ENCODE peak calls at places on chromosomes 5 and 9, in eight cellular contexts. One of them, this sample, is unnamed. For H3K4me1, the result is how much of the 10 kb centered on the place peaks cover.

GRCh38 chr9:114002986-114003740 is 74.9 kb downstream of the AMBP start:
- DNase-seq in OCI-LY7: no peak
- DNase-seq in ovary: peak
- DNase-seq in CD8-positive, alpha-beta T cell: no peak
- DNase-seq in SK-N-SH: no peak
- DNase-seq in suprapubic skin: peak
- DNase-seq in thyroid gland: no peak
- DNase-seq in CD4-positive, CD25-positive, alpha-beta regulatory T cell: no peak
- DNase-seq in this sample: no peak

GRCh38 chr9:83208065-83208850 is 145.3 kb upstream of the RASEF start:
- DNase-seq in ovary: no peak
- DNase-seq in CD4-positive, CD25-positive, alpha-beta regulatory T cell: no peak
- DNase-seq in OCI-LY7: no peak
- DNase-seq in CD8-positive, alpha-beta T cell: no peak
- DNase-seq in suprapubic skin: no peak
- DNase-seq in thyroid gland: peak
- DNase-seq in SK-N-SH: no peak
- DNase-seq in this sample: no peak

GRCh38 chr5:146662229-146662628 is 146.2 kb upstream of the GPR151 start:
- DNase-seq in ovary: no peak
- DNase-seq in suprapubic skin: no peak
- DNase-seq in CD8-positive, alpha-beta T cell: no peak
- DNase-seq in CD4-positive, CD25-positive, alpha-beta regulatory T cell: peak
- DNase-seq in SK-N-SH: no peak
- DNase-seq in thyroid gland: no peak
- DNase-seq in OCI-LY7: peak
- DNase-seq in this sample: no peak

GRCh38 chr9:38368731-38369130 is 23.8 kb upstream of the ALDH1B1 start:
- DNase-seq in SK-N-SH: no peak
- DNase-seq in thyroid gland: no peak
- DNase-seq in CD4-positive, CD25-positive, alpha-beta regulatory T cell: no peak
- DNase-seq in ovary: no peak
- DNase-seq in suprapubic skin: no peak
- DNase-seq in CD8-positive, alpha-beta T cell: no peak
- DNase-seq in OCI-LY7: no peak
- DNase-seq in this sample: no peak

GRCh38 chr9:125429476-125430160 is 168.0 kb downstream of the GAPVD1 start:
- DNase-seq in ovary: no peak
- DNase-seq in SK-N-SH: no peak
- DNase-seq in CD4-positive, CD25-positive, alpha-beta regulatory T cell: no peak
- DNase-seq in OCI-LY7: no peak
- DNase-seq in thyroid gland: no peak
- DNase-seq in CD8-positive, alpha-beta T cell: no peak
- DNase-seq in suprapubic skin: no peak
- DNase-seq in this sample: no peak

GRCh38 chr5:74124826-74125225 is 498.8 kb downstream of the ARHGEF28 start:
- DNase-seq in suprapubic skin: no peak
- DNase-seq in CD4-positive, CD25-positive, alpha-beta regulatory T cell: no peak
- DNase-seq in CD8-positive, alpha-beta T cell: no peak
- DNase-seq in ovary: no peak
- DNase-seq in thyroid gland: no peak
- DNase-seq in OCI-LY7: no peak
- DNase-seq in SK-N-SH: no peak
- DNase-seq in this sample: peak

GRCh38 chr9:71249729-71250317 is 128.4 kb upstream of the TRPM3 start:
- DNase-seq in OCI-LY7: peak
- DNase-seq in SK-N-SH: peak
- DNase-seq in suprapubic skin: no peak
- DNase-seq in CD4-positive, CD25-positive, alpha-beta regulatory T cell: no peak
- DNase-seq in CD8-positive, alpha-beta T cell: no peak
- DNase-seq in ovary: no peak
- DNase-seq in thyroid gland: no peak
- DNase-seq in this sample: peak

GRCh38 chr5:2879701-2880100 is 128.2 kb upstream of the IRX2 start:
- DNase-seq in thyroid gland: no peak
- DNase-seq in SK-N-SH: no peak
- DNase-seq in OCI-LY7: no peak
- DNase-seq in CD4-positive, CD25-positive, alpha-beta regulatory T cell: no peak
- DNase-seq in CD8-positive, alpha-beta T cell: no peak
- DNase-seq in ovary: no peak
- DNase-seq in suprapubic skin: no peak
- DNase-seq in this sample: no peak

GRCh38 chr5:112929336-112930081 is 7.5 kb upstream of the REEP5 start:
- DNase-seq in OCI-LY7: peak
- DNase-seq in ovary: no peak
- DNase-seq in suprapubic skin: no peak
- DNase-seq in CD4-positive, CD25-positive, alpha-beta regulatory T cell: no peak
- DNase-seq in CD8-positive, alpha-beta T cell: no peak
- DNase-seq in SK-N-SH: no peak
- DNase-seq in thyroid gland: no peak
- DNase-seq in this sample: no peak

DNA sequence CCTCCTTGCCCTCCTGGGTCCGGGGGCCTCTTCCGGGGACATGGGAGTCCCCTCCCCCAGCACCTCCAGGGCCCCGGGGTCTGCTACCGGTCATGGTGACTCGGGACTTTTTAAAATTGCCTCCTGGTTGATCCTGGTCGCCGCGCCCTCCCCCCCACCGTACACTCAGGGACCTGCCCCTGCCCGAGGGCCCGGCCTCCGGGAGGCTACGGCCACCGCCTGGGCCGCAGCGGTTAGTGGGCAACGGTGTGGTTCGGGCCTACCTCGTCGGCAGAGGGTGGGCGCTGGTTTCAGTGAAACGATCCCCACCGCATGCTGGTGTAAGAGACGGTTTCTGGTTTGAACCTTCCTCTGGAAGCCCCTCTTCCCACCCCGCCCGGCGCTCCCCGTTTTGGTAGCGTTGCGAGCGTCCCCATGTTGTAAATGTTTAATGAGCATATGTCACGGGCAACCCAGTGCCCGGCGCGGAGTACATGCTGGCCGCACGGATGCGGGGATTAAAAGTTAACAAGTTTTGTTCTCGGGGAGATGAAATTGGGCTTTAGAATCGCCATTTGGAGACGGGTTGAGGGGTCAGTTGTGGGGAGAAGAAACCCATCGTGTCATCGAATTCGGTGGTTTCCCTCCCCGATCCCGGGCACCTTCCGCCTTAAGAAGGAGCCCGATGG is 1.2 kb downstream of the LARP1 start:
- DNase-seq in CD4-positive, CD25-positive, alpha-beta regulatory T cell: peak
- DNase-seq in CD8-positive, alpha-beta T cell: peak
- DNase-seq in ovary: peak
- DNase-seq in suprapubic skin: peak
- DNase-seq in SK-N-SH: peak
- DNase-seq in OCI-LY7: peak
- DNase-seq in thyroid gland: peak
- DNase-seq in this sample: peak
- H3K4me1 ChIP-seq in CD4-positive, CD25-positive, alpha-beta regulatory T cell: under half
- H3K4me1 ChIP-seq in CD8-positive, alpha-beta T cell: under half
- H3K4me1 ChIP-seq in ovary: under half
- H3K4me1 ChIP-seq in suprapubic skin: half or more
- H3K4me1 ChIP-seq in SK-N-SH: under half
- H3K4me1 ChIP-seq in OCI-LY7: half or more
- H3K4me1 ChIP-seq in thyroid gland: half or more
- H3K4me1 ChIP-seq in this sample: under half

GRCh38 chr5:14864181-14864812 is 7.3 kb downstream of the ANKH start:
- DNase-seq in SK-N-SH: no peak
- DNase-seq in thyroid gland: no peak
- DNase-seq in ovary: no peak
- DNase-seq in CD4-positive, CD25-positive, alpha-beta regulatory T cell: no peak
- DNase-seq in suprapubic skin: no peak
- DNase-seq in CD8-positive, alpha-beta T cell: no peak
- DNase-seq in OCI-LY7: no peak
- DNase-seq in this sample: no peak
- H3K4me1 ChIP-seq in SK-N-SH: under half
- H3K4me1 ChIP-seq in thyroid gland: under half
- H3K4me1 ChIP-seq in ovary: under half
- H3K4me1 ChIP-seq in CD4-positive, CD25-positive, alpha-beta regulatory T cell: under half
- H3K4me1 ChIP-seq in suprapubic skin: under half
- H3K4me1 ChIP-seq in CD8-positive, alpha-beta T cell: under half
- H3K4me1 ChIP-seq in OCI-LY7: under half
- H3K4me1 ChIP-seq in this sample: under half

GRCh38 chr9:134361426-134361825 is 35.2 kb downstream of the RXRA start:
- DNase-seq in SK-N-SH: no peak
- DNase-seq in CD4-positive, CD25-positive, alpha-beta regulatory T cell: no peak
- DNase-seq in OCI-LY7: no peak
- DNase-seq in thyroid gland: no peak
- DNase-seq in ovary: no peak
- DNase-seq in CD8-positive, alpha-beta T cell: no peak
- DNase-seq in suprapubic skin: no peak
- DNase-seq in this sample: no peak
- H3K4me1 ChIP-seq in SK-N-SH: half or more
- H3K4me1 ChIP-seq in CD4-positive, CD25-positive, alpha-beta regulatory T cell: under half
- H3K4me1 ChIP-seq in OCI-LY7: under half
- H3K4me1 ChIP-seq in thyroid gland: half or more
- H3K4me1 ChIP-seq in ovary: under half
- H3K4me1 ChIP-seq in CD8-positive, alpha-beta T cell: under half
- H3K4me1 ChIP-seq in suprapubic skin: half or more
- H3K4me1 ChIP-seq in this sample: under half

DNA sequence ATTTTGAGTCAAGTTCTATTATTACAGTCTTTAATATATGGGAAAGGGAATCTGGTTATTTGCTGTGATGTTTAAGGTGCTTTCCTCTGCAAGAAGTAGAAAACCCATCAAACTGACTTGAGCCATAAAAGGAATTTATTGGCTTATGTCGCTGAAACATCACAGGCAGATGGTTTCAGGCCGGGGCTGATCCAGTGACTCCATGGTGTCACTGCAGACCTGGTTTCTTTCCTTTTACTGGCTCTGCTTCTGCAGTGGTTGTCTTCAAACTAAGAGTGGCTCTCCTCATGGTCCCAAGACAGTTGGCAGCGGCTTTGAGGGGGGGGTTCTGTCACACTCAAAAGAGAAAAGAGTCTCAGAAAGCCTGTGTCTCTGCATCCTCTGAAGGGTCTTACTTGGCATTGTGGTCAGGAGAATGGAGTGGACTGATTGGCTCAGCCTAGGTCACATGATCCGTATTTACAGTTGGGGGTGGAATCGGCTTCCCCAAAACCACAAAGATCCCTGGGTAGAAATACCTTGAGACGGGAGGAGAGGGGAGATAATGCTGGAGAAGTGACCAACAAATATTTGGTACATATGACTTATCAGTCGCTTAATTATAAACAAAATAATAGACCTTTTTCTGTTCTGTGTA is 106.3 kb downstream of the DAPK1 start:
- DNase-seq in suprapubic skin: no peak
- DNase-seq in CD8-positive, alpha-beta T cell: no peak
- DNase-seq in thyroid gland: no peak
- DNase-seq in CD4-positive, CD25-positive, alpha-beta regulatory T cell: no peak
- DNase-seq in OCI-LY7: no peak
- DNase-seq in SK-N-SH: no peak
- DNase-seq in ovary: no peak
- DNase-seq in this sample: no peak
- H3K4me1 ChIP-seq in suprapubic skin: under half
- H3K4me1 ChIP-seq in CD8-positive, alpha-beta T cell: under half
- H3K4me1 ChIP-seq in thyroid gland: under half
- H3K4me1 ChIP-seq in CD4-positive, CD25-positive, alpha-beta regulatory T cell: under half
- H3K4me1 ChIP-seq in OCI-LY7: under half
- H3K4me1 ChIP-seq in SK-N-SH: under half
- H3K4me1 ChIP-seq in ovary: under half
- H3K4me1 ChIP-seq in this sample: half or more